ENCODE peak calls at places on chromosomes 13 and 19, in eight cellular contexts. One of them, this sample, is unnamed.

GRCh38 chr19:10299545-10300458 is 9.8 kb downstream of the ZGLP1 start:
- DNase-seq in suprapubic skin: no peak
- DNase-seq in transverse colon: no peak
- DNase-seq in heart left ventricle: no peak
- DNase-seq in NB4: peak; percentile 81
- DNase-seq in tibial nerve: no peak
- DNase-seq in Peyer's patch: no peak
- DNase-seq in ovary: no peak
- DNase-seq in this sample: no peak

GRCh38 chr13:68551701-68552522 is 1321.8 kb upstream of the PCDH9 start:
- DNase-seq in NB4: no peak
- DNase-seq in Peyer's patch: no peak
- DNase-seq in ovary: no peak
- DNase-seq in heart left ventricle: no peak
- DNase-seq in suprapubic skin: no peak
- DNase-seq in transverse colon: no peak
- DNase-seq in tibial nerve: no peak
- DNase-seq in this sample: no peak

GRCh38 chr13:90287521-90287920 is 1060.0 kb upstream of the MIR17HG start:
- DNase-seq in transverse colon: no peak
- DNase-seq in suprapubic skin: no peak
- DNase-seq in NB4: no peak
- DNase-seq in tibial nerve: no peak
- DNase-seq in heart left ventricle: no peak
- DNase-seq in Peyer's patch: no peak
- DNase-seq in ovary: no peak
- DNase-seq in this sample: no peak

GRCh38 chr19:18366027-18366435 is 19.9 kb upstream of the GDF15 start:
- DNase-seq in suprapubic skin: no peak
- DNase-seq in tibial nerve: no peak
- DNase-seq in ovary: no peak
- DNase-seq in transverse colon: no peak
- DNase-seq in NB4: no peak
- DNase-seq in Peyer's patch: no peak
- DNase-seq in heart left ventricle: no peak
- DNase-seq in this sample: no peak

GRCh38 chr13:44810067-44810840 is 179.0 kb downstream of the NUFIP1 start:
- DNase-seq in ovary: peak; percentile 33
- DNase-seq in suprapubic skin: no peak
- DNase-seq in NB4: peak; percentile 11
- DNase-seq in heart left ventricle: peak; percentile 39
- DNase-seq in Peyer's patch: no peak
- DNase-seq in transverse colon: peak; percentile 46
- DNase-seq in tibial nerve: no peak
- DNase-seq in this sample: peak; percentile 36

GRCh38 chr19:56199686-56200085 is 2.1 kb upstream of the ZSCAN5B start:
- DNase-seq in suprapubic skin: no peak
- DNase-seq in ovary: no peak
- DNase-seq in Peyer's patch: no peak
- DNase-seq in transverse colon: no peak
- DNase-seq in tibial nerve: no peak
- DNase-seq in NB4: no peak
- DNase-seq in heart left ventricle: no peak
- DNase-seq in this sample: no peak

GRCh38 chr19:42396248-42396541 is 6.1 kb upstream of the CNFN start:
- DNase-seq in Peyer's patch: no peak
- DNase-seq in ovary: no peak
- DNase-seq in NB4: peak; percentile 70
- DNase-seq in suprapubic skin: no peak
- DNase-seq in heart left ventricle: peak; percentile 49
- DNase-seq in transverse colon: no peak
- DNase-seq in tibial nerve: no peak
- DNase-seq in this sample: no peak

GRCh38 chr13:106373989-106374572 is 161.4 kb downstream of the EFNB2 start:
- DNase-seq in tibial nerve: no peak
- DNase-seq in ovary: no peak
- DNase-seq in NB4: peak; percentile 33
- DNase-seq in suprapubic skin: no peak
- DNase-seq in Peyer's patch: no peak
- DNase-seq in heart left ventricle: no peak
- DNase-seq in transverse colon: no peak
- DNase-seq in this sample: no peak

GRCh38 chr13:38590796-38591507 is 95.9 kb upstream of the FREM2 start:
- DNase-seq in transverse colon: no peak
- DNase-seq in suprapubic skin: no peak
- DNase-seq in tibial nerve: no peak
- DNase-seq in heart left ventricle: no peak
- DNase-seq in NB4: no peak
- DNase-seq in ovary: no peak
- DNase-seq in Peyer's patch: no peak
- DNase-seq in this sample: no peak

GRCh38 chr19:22326219-22326618 is 40.0 kb downstream of the ZNF729 start:
- DNase-seq in tibial nerve: no peak
- DNase-seq in NB4: no peak
- DNase-seq in ovary: no peak
- DNase-seq in transverse colon: no peak
- DNase-seq in Peyer's patch: no peak
- DNase-seq in heart left ventricle: no peak
- DNase-seq in suprapubic skin: no peak
- DNase-seq in this sample: no peak

GRCh38 chr19:13881231-13881691 is 4.3 kb downstream of the NANOS3 start:
- DNase-seq in suprapubic skin: no peak
- DNase-seq in Peyer's patch: peak; percentile 46
- DNase-seq in tibial nerve: no peak
- DNase-seq in ovary: no peak
- DNase-seq in NB4: peak; percentile 73
- DNase-seq in transverse colon: no peak
- DNase-seq in heart left ventricle: no peak
- DNase-seq in this sample: no peak

GRCh38 chr19:2043269-2043641 is 7.8 kb downstream of the MKNK2 start:
- DNase-seq in suprapubic skin: peak; percentile 71
- DNase-seq in transverse colon: no peak
- DNase-seq in Peyer's patch: no peak
- DNase-seq in tibial nerve: no peak
- DNase-seq in NB4: no peak
- DNase-seq in ovary: peak; percentile 51
- DNase-seq in heart left ventricle: peak; percentile 43
- DNase-seq in this sample: peak; percentile 30

GRCh38 chr13:74077847-74078246 is 56.4 kb downstream of the KLF12 start:
- DNase-seq in Peyer's patch: no peak
- DNase-seq in heart left ventricle: no peak
- DNase-seq in NB4: no peak
- DNase-seq in ovary: no peak
- DNase-seq in suprapubic skin: no peak
- DNase-seq in tibial nerve: no peak
- DNase-seq in transverse colon: no peak
- DNase-seq in this sample: no peak

GRCh38 chr13:57264965-57265364 is 98.0 kb downstream of the PRR20E start:
- DNase-seq in transverse colon: no peak
- DNase-seq in Peyer's patch: no peak
- DNase-seq in tibial nerve: no peak
- DNase-seq in heart left ventricle: no peak
- DNase-seq in suprapubic skin: no peak
- DNase-seq in NB4: no peak
- DNase-seq in ovary: no peak
- DNase-seq in this sample: no peak

GRCh38 chr13:53092931-53093330 is 64.3 kb downstream of the OLFM4 start:
- DNase-seq in tibial nerve: no peak
- DNase-seq in suprapubic skin: no peak
- DNase-seq in heart left ventricle: no peak
- DNase-seq in NB4: no peak
- DNase-seq in Peyer's patch: no peak
- DNase-seq in ovary: no peak
- DNase-seq in transverse colon: no peak
- DNase-seq in this sample: no peak

GRCh38 chr13:90258129-90258528 is 1089.4 kb upstream of the MIR17HG start:
- DNase-seq in suprapubic skin: no peak
- DNase-seq in NB4: no peak
- DNase-seq in tibial nerve: no peak
- DNase-seq in heart left ventricle: no peak
- DNase-seq in ovary: no peak
- DNase-seq in transverse colon: no peak
- DNase-seq in Peyer's patch: no peak
- DNase-seq in this sample: no peak

GRCh38 chr19:10497371-10497770 is 5.8 kb downstream of the KEAP1 start:
- DNase-seq in transverse colon: no peak
- DNase-seq in Peyer's patch: no peak
- DNase-seq in heart left ventricle: no peak
- DNase-seq in ovary: no peak
- DNase-seq in tibial nerve: no peak
- DNase-seq in NB4: no peak
- DNase-seq in suprapubic skin: no peak
- DNase-seq in this sample: no peak

GRCh38 chr19:18408053-18408476 is 10.6 kb upstream of the LRRC25 start:
- DNase-seq in suprapubic skin: no peak
- DNase-seq in ovary: no peak
- DNase-seq in transverse colon: peak; percentile 72
- DNase-seq in tibial nerve: no peak
- DNase-seq in NB4: peak; percentile 71
- DNase-seq in heart left ventricle: no peak
- DNase-seq in Peyer's patch: peak; percentile 90
- DNase-seq in this sample: no peak

GRCh38 chr13:103730407-103730806 is 664.2 kb upstream of the SLC10A2 start:
- DNase-seq in heart left ventricle: peak; percentile 68
- DNase-seq in NB4: no peak
- DNase-seq in suprapubic skin: no peak
- DNase-seq in transverse colon: no peak
- DNase-seq in ovary: no peak
- DNase-seq in tibial nerve: no peak
- DNase-seq in Peyer's patch: no peak
- DNase-seq in this sample: no peak

GRCh38 chr13:35784286-35784951 is 307.9 kb upstream of the MAB21L1 start:
- DNase-seq in ovary: no peak
- DNase-seq in transverse colon: no peak
- DNase-seq in heart left ventricle: no peak
- DNase-seq in suprapubic skin: no peak
- DNase-seq in tibial nerve: no peak
- DNase-seq in Peyer's patch: no peak
- DNase-seq in NB4: no peak
- DNase-seq in this sample: no peak

GRCh38 chr13:106418556-106418955 is 116.9 kb downstream of the EFNB2 start:
- DNase-seq in tibial nerve: no peak
- DNase-seq in ovary: no peak
- DNase-seq in suprapubic skin: no peak
- DNase-seq in Peyer's patch: no peak
- DNase-seq in NB4: no peak
- DNase-seq in heart left ventricle: no peak
- DNase-seq in transverse colon: no peak
- DNase-seq in this sample: no peak

GRCh38 chr13:98174321-98174720 is 2.7 kb downstream of the RNF113B start:
- DNase-seq in suprapubic skin: no peak
- DNase-seq in NB4: no peak
- DNase-seq in transverse colon: no peak
- DNase-seq in ovary: no peak
- DNase-seq in tibial nerve: no peak
- DNase-seq in Peyer's patch: no peak
- DNase-seq in heart left ventricle: no peak
- DNase-seq in this sample: no peak
- TF ChIP-seq POLR2A in suprapubic skin: no peak
- TF ChIP-seq POLR2A in NB4: no peak
- TF ChIP-seq POLR2A in transverse colon: no peak
- TF ChIP-seq POLR2A in ovary: no peak
- TF ChIP-seq POLR2A in tibial nerve: no peak
- TF ChIP-seq POLR2A in Peyer's patch: no peak
- TF ChIP-seq POLR2A in heart left ventricle: no peak
- TF ChIP-seq POLR2A in this sample: no peak

DNA sequence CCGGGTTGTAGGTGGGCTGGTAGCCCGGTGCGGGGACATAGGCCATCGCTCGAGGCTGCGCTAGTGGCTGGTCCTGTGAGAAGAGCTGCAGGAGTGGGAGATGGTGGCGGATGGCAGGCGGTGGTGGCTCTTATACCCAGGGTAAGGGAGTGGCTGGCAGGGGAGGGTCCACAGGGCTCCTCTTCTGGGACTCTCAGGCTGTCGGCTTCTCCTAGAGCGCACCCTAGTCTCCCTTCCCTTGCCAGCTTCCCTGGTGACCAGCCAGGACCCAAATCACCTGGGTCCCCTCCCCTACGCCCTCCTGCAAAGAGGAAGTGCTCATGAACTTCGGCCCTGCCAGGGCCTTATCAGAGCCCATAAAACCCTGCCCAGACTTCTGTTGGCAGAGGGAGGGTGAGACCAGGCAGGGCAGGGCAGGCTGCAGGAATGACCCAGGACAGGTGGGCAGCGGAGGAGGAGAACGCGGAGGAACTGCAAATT is at the start of gene LGALS4:
- DNase-seq in Peyer's patch: no peak
- DNase-seq in NB4: no peak
- DNase-seq in suprapubic skin: no peak
- DNase-seq in ovary: no peak
- DNase-seq in tibial nerve: no peak
- DNase-seq in transverse colon: peak; percentile 93
- DNase-seq in heart left ventricle: no peak
- DNase-seq in this sample: no peak
- TF ChIP-seq POLR2A in Peyer's patch: peak; percentile 97
- TF ChIP-seq POLR2A in NB4: no peak
- TF ChIP-seq POLR2A in suprapubic skin: no peak
- TF ChIP-seq POLR2A in ovary: no peak
- TF ChIP-seq POLR2A in tibial nerve: no peak
- TF ChIP-seq POLR2A in transverse colon: peak; percentile 99
- TF ChIP-seq POLR2A in heart left ventricle: no peak
- TF ChIP-seq POLR2A in this sample: no peak

DNA sequence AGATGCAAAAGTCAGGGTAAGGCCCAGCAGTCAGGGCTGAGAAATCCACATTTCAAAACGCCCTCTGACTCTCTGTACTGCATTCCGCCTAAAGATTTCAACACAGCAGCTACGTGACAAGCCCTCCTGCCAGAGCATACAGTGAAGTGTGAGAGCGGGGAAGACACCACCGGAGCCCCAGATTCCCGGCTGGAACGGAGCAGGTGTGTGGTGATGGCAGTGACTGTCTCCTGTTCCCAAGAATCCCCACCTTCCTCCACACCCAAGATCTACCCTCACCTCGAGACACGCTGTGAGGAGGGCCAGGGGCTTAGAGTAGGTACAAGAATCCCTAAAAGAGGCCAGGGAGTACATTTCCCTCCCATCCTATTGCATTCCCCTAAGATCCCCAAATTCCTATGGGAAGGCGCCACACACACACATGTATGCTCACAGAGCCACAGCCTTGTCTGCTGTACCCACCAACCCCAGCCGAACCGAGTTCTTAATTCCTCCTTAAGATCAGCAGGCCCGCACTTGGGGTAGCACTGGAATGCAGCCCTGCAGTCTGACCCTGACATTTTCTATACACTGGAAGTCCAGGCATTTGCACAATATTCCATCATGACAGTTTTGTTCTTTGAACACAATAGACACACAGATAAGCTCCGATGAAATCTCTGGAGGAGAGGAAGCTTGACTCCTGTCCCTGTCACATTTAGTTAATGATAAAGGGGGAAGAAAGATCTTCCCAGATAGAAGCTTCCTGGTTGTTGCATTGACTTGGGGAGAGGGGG is 102.9 kb downstream of the FOXO1 start:
- DNase-seq in tibial nerve: no peak
- DNase-seq in NB4: no peak
- DNase-seq in ovary: no peak
- DNase-seq in Peyer's patch: no peak
- DNase-seq in heart left ventricle: no peak
- DNase-seq in transverse colon: no peak
- DNase-seq in suprapubic skin: no peak
- DNase-seq in this sample: no peak
- TF ChIP-seq POLR2A in tibial nerve: no peak
- TF ChIP-seq POLR2A in NB4: no peak
- TF ChIP-seq POLR2A in ovary: no peak
- TF ChIP-seq POLR2A in Peyer's patch: no peak
- TF ChIP-seq POLR2A in heart left ventricle: no peak
- TF ChIP-seq POLR2A in transverse colon: no peak
- TF ChIP-seq POLR2A in suprapubic skin: no peak
- TF ChIP-seq POLR2A in this sample: no peak

GRCh38 chr13:110874508-110874960 is 40.3 kb downstream of the ANKRD10 start:
- DNase-seq in Peyer's patch: peak; percentile 27
- DNase-seq in suprapubic skin: peak; percentile 90
- DNase-seq in ovary: peak; percentile 91
- DNase-seq in heart left ventricle: peak; percentile 91
- DNase-seq in transverse colon: peak; percentile 86
- DNase-seq in tibial nerve: peak; percentile 78
- DNase-seq in NB4: peak; percentile 71
- DNase-seq in this sample: peak; percentile 78
- TF ChIP-seq POLR2A in Peyer's patch: no peak
- TF ChIP-seq POLR2A in suprapubic skin: no peak
- TF ChIP-seq POLR2A in ovary: no peak
- TF ChIP-seq POLR2A in heart left ventricle: no peak
- TF ChIP-seq POLR2A in transverse colon: no peak
- TF ChIP-seq POLR2A in tibial nerve: no peak
- TF ChIP-seq POLR2A in NB4: no peak
- TF ChIP-seq POLR2A in this sample: no peak

This sample was measured in lower leg skin.